ENCODE peak calls at places on chromosomes 2 and 18, in five cellular contexts. One of them, this sample, is unnamed.
A peak's percentile ranks its signal among the peaks of the same experiment; 100 is the strongest.

GRCh38 chr2:48504647-48505327 is 25.2 kb upstream of the STON1 start:
- DNase-seq in spleen: no peak
- DNase-seq in hippocampal formation: no peak
- DNase-seq in stimulated activated CD8-positive, alpha-beta memory T cell treated with anti-CD3 and anti-CD28 coated beads, Interleukin-4, amount 100 ng/mL, for 4 hours: no peak
- DNase-seq in effector CD4-positive, alpha-beta T cell: no peak
- DNase-seq in this sample: peak; percentile 85

GRCh38 chr2:45439788-45440773 is 171.0 kb downstream of the SRBD1 start:
- DNase-seq in effector CD4-positive, alpha-beta T cell: no peak
- DNase-seq in hippocampal formation: no peak
- DNase-seq in stimulated activated CD8-positive, alpha-beta memory T cell treated with anti-CD3 and anti-CD28 coated beads, Interleukin-4, amount 100 ng/mL, for 4 hours: no peak
- DNase-seq in spleen: no peak
- DNase-seq in this sample: peak; percentile 43

GRCh38 chr2:85862426-85862825 is 26.4 kb downstream of the ST3GAL5 start:
- DNase-seq in stimulated activated CD8-positive, alpha-beta memory T cell treated with anti-CD3 and anti-CD28 coated beads, Interleukin-4, amount 100 ng/mL, for 4 hours: no peak
- DNase-seq in hippocampal formation: no peak
- DNase-seq in spleen: no peak
- DNase-seq in effector CD4-positive, alpha-beta T cell: peak; percentile 37
- DNase-seq in this sample: no peak

GRCh38 chr2:160478660-160479059 is 14.9 kb downstream of the RBMS1 start:
- DNase-seq in spleen: no peak
- DNase-seq in effector CD4-positive, alpha-beta T cell: no peak
- DNase-seq in hippocampal formation: no peak
- DNase-seq in stimulated activated CD8-positive, alpha-beta memory T cell treated with anti-CD3 and anti-CD28 coated beads, Interleukin-4, amount 100 ng/mL, for 4 hours: no peak
- DNase-seq in this sample: no peak

GRCh38 chr2:138649571-138649970 is 130.6 kb downstream of the NXPH2 start:
- DNase-seq in stimulated activated CD8-positive, alpha-beta memory T cell treated with anti-CD3 and anti-CD28 coated beads, Interleukin-4, amount 100 ng/mL, for 4 hours: no peak
- DNase-seq in hippocampal formation: no peak
- DNase-seq in effector CD4-positive, alpha-beta T cell: no peak
- DNase-seq in spleen: no peak
- DNase-seq in this sample: no peak

GRCh38 chr2:164538250-164538866 is 82.9 kb downstream of the GRB14 start:
- DNase-seq in effector CD4-positive, alpha-beta T cell: no peak
- DNase-seq in hippocampal formation: peak; percentile 37
- DNase-seq in spleen: no peak
- DNase-seq in stimulated activated CD8-positive, alpha-beta memory T cell treated with anti-CD3 and anti-CD28 coated beads, Interleukin-4, amount 100 ng/mL, for 4 hours: no peak
- DNase-seq in this sample: peak; percentile 59

GRCh38 chr2:157792345-157793052 is 83.6 kb downstream of the ACVR1 start:
- DNase-seq in hippocampal formation: no peak
- DNase-seq in spleen: no peak
- DNase-seq in effector CD4-positive, alpha-beta T cell: no peak
- DNase-seq in stimulated activated CD8-positive, alpha-beta memory T cell treated with anti-CD3 and anti-CD28 coated beads, Interleukin-4, amount 100 ng/mL, for 4 hours: no peak
- DNase-seq in this sample: peak; percentile 68

GRCh38 chr2:121189656-121190381 is 95.2 kb downstream of the TFCP2L1 start:
- DNase-seq in spleen: peak; percentile 68
- DNase-seq in stimulated activated CD8-positive, alpha-beta memory T cell treated with anti-CD3 and anti-CD28 coated beads, Interleukin-4, amount 100 ng/mL, for 4 hours: no peak
- DNase-seq in effector CD4-positive, alpha-beta T cell: no peak
- DNase-seq in hippocampal formation: no peak
- DNase-seq in this sample: no peak

GRCh38 chr2:239290618-239291504 is 110.0 kb downstream of the HDAC4 start:
- DNase-seq in spleen: peak; percentile 73
- DNase-seq in effector CD4-positive, alpha-beta T cell: no peak
- DNase-seq in stimulated activated CD8-positive, alpha-beta memory T cell treated with anti-CD3 and anti-CD28 coated beads, Interleukin-4, amount 100 ng/mL, for 4 hours: no peak
- DNase-seq in hippocampal formation: peak; percentile 41
- DNase-seq in this sample: no peak

GRCh38 chr2:18479901-18480369 is 80.5 kb downstream of the RDH14 start:
- DNase-seq in stimulated activated CD8-positive, alpha-beta memory T cell treated with anti-CD3 and anti-CD28 coated beads, Interleukin-4, amount 100 ng/mL, for 4 hours: no peak
- DNase-seq in hippocampal formation: no peak
- DNase-seq in effector CD4-positive, alpha-beta T cell: no peak
- DNase-seq in spleen: no peak
- DNase-seq in this sample: peak; percentile 21

GRCh38 chr2:236826727-236827126 is 257.1 kb downstream of the ACKR3 start:
- DNase-seq in stimulated activated CD8-positive, alpha-beta memory T cell treated with anti-CD3 and anti-CD28 coated beads, Interleukin-4, amount 100 ng/mL, for 4 hours: no peak
- DNase-seq in hippocampal formation: no peak
- DNase-seq in effector CD4-positive, alpha-beta T cell: no peak
- DNase-seq in spleen: no peak
- DNase-seq in this sample: no peak

GRCh38 chr18:34773961-34774754 is 64.1 kb downstream of the DTNA start:
- DNase-seq in effector CD4-positive, alpha-beta T cell: no peak
- DNase-seq in hippocampal formation: peak; percentile 46
- DNase-seq in stimulated activated CD8-positive, alpha-beta memory T cell treated with anti-CD3 and anti-CD28 coated beads, Interleukin-4, amount 100 ng/mL, for 4 hours: no peak
- DNase-seq in spleen: no peak
- DNase-seq in this sample: peak; percentile 47

GRCh38 chr2:120738786-120739771 is 3.4 kb downstream of the GLI2 start:
- DNase-seq in spleen: peak; percentile 66
- DNase-seq in effector CD4-positive, alpha-beta T cell: no peak
- DNase-seq in stimulated activated CD8-positive, alpha-beta memory T cell treated with anti-CD3 and anti-CD28 coated beads, Interleukin-4, amount 100 ng/mL, for 4 hours: no peak
- DNase-seq in hippocampal formation: no peak
- DNase-seq in this sample: no peak

GRCh38 chr18:4286256-4286655 is 168.9 kb downstream of the DLGAP1 start:
- DNase-seq in stimulated activated CD8-positive, alpha-beta memory T cell treated with anti-CD3 and anti-CD28 coated beads, Interleukin-4, amount 100 ng/mL, for 4 hours: no peak
- DNase-seq in hippocampal formation: no peak
- DNase-seq in spleen: no peak
- DNase-seq in effector CD4-positive, alpha-beta T cell: no peak
- DNase-seq in this sample: no peak

GRCh38 chr2:241007880-241008710 is 9.7 kb downstream of the SNED1 start:
- DNase-seq in spleen: peak; percentile 69
- DNase-seq in effector CD4-positive, alpha-beta T cell: no peak
- DNase-seq in hippocampal formation: no peak
- DNase-seq in stimulated activated CD8-positive, alpha-beta memory T cell treated with anti-CD3 and anti-CD28 coated beads, Interleukin-4, amount 100 ng/mL, for 4 hours: no peak
- DNase-seq in this sample: no peak

GRCh38 chr2:7962191-7962590 is 719.7 kb upstream of the ID2 start:
- DNase-seq in stimulated activated CD8-positive, alpha-beta memory T cell treated with anti-CD3 and anti-CD28 coated beads, Interleukin-4, amount 100 ng/mL, for 4 hours: no peak
- DNase-seq in spleen: no peak
- DNase-seq in hippocampal formation: no peak
- DNase-seq in effector CD4-positive, alpha-beta T cell: no peak
- DNase-seq in this sample: no peak

GRCh38 chr18:71223487-71223886 is 934.6 kb downstream of the SOCS6 start:
- DNase-seq in hippocampal formation: no peak
- DNase-seq in stimulated activated CD8-positive, alpha-beta memory T cell treated with anti-CD3 and anti-CD28 coated beads, Interleukin-4, amount 100 ng/mL, for 4 hours: no peak
- DNase-seq in effector CD4-positive, alpha-beta T cell: no peak
- DNase-seq in spleen: no peak
- DNase-seq in this sample: peak; percentile 68

GRCh38 chr2:209441541-209441940 is 17.7 kb downstream of the MAP2 start:
- DNase-seq in stimulated activated CD8-positive, alpha-beta memory T cell treated with anti-CD3 and anti-CD28 coated beads, Interleukin-4, amount 100 ng/mL, for 4 hours: no peak
- DNase-seq in effector CD4-positive, alpha-beta T cell: no peak
- DNase-seq in spleen: no peak
- DNase-seq in hippocampal formation: peak; percentile 20
- DNase-seq in this sample: peak; percentile 63

GRCh38 chr2:178057179-178057578 is 15.4 kb downstream of the PDE11A start:
- DNase-seq in stimulated activated CD8-positive, alpha-beta memory T cell treated with anti-CD3 and anti-CD28 coated beads, Interleukin-4, amount 100 ng/mL, for 4 hours: no peak
- DNase-seq in spleen: no peak
- DNase-seq in effector CD4-positive, alpha-beta T cell: no peak
- DNase-seq in hippocampal formation: no peak
- DNase-seq in this sample: no peak

GRCh38 chr2:239966029-239966847 is 58.9 kb downstream of the NDUFA10 start:
- DNase-seq in spleen: peak; percentile 65
- DNase-seq in hippocampal formation: no peak
- DNase-seq in stimulated activated CD8-positive, alpha-beta memory T cell treated with anti-CD3 and anti-CD28 coated beads, Interleukin-4, amount 100 ng/mL, for 4 hours: no peak
- DNase-seq in effector CD4-positive, alpha-beta T cell: no peak
- DNase-seq in this sample: no peak

GRCh38 chr2:216492951-216493685 is 5.5 kb upstream of the RPL37A start:
- DNase-seq in effector CD4-positive, alpha-beta T cell: no peak
- DNase-seq in stimulated activated CD8-positive, alpha-beta memory T cell treated with anti-CD3 and anti-CD28 coated beads, Interleukin-4, amount 100 ng/mL, for 4 hours: no peak
- DNase-seq in hippocampal formation: no peak
- DNase-seq in spleen: no peak
- DNase-seq in this sample: peak; percentile 86

GRCh38 chr2:223418800-223419199 is 183.4 kb downstream of the SCG2 start:
- DNase-seq in stimulated activated CD8-positive, alpha-beta memory T cell treated with anti-CD3 and anti-CD28 coated beads, Interleukin-4, amount 100 ng/mL, for 4 hours: no peak
- DNase-seq in spleen: no peak
- DNase-seq in effector CD4-positive, alpha-beta T cell: no peak
- DNase-seq in hippocampal formation: no peak
- DNase-seq in this sample: no peak

GRCh38 chr18:62281684-62282083 is 43.4 kb upstream of the TNFRSF11A start:
- DNase-seq in effector CD4-positive, alpha-beta T cell: no peak
- DNase-seq in spleen: no peak
- DNase-seq in hippocampal formation: no peak
- DNase-seq in stimulated activated CD8-positive, alpha-beta memory T cell treated with anti-CD3 and anti-CD28 coated beads, Interleukin-4, amount 100 ng/mL, for 4 hours: no peak
- DNase-seq in this sample: peak; percentile 81

GRCh38 chr2:156779416-156780117 is 343.4 kb downstream of the GPD2 start:
- DNase-seq in effector CD4-positive, alpha-beta T cell: no peak
- DNase-seq in hippocampal formation: no peak
- DNase-seq in stimulated activated CD8-positive, alpha-beta memory T cell treated with anti-CD3 and anti-CD28 coated beads, Interleukin-4, amount 100 ng/mL, for 4 hours: no peak
- DNase-seq in spleen: no peak
- DNase-seq in this sample: no peak

GRCh38 chr2:230131366-230131765 is 62.6 kb upstream of the SLC16A14 start:
- DNase-seq in stimulated activated CD8-positive, alpha-beta memory T cell treated with anti-CD3 and anti-CD28 coated beads, Interleukin-4, amount 100 ng/mL, for 4 hours: no peak
- DNase-seq in effector CD4-positive, alpha-beta T cell: no peak
- DNase-seq in hippocampal formation: no peak
- DNase-seq in spleen: no peak
- DNase-seq in this sample: no peak

GRCh38 chr2:152453129-152453642 is 118.2 kb downstream of the FMNL2 start:
- DNase-seq in hippocampal formation: peak; percentile 92
- DNase-seq in effector CD4-positive, alpha-beta T cell: no peak
- DNase-seq in stimulated activated CD8-positive, alpha-beta memory T cell treated with anti-CD3 and anti-CD28 coated beads, Interleukin-4, amount 100 ng/mL, for 4 hours: no peak
- DNase-seq in spleen: no peak
- DNase-seq in this sample: no peak

GRCh38 chr2:203636896-203637818 is 69.3 kb upstream of the CD28 start:
- DNase-seq in effector CD4-positive, alpha-beta T cell: no peak
- DNase-seq in stimulated activated CD8-positive, alpha-beta memory T cell treated with anti-CD3 and anti-CD28 coated beads, Interleukin-4, amount 100 ng/mL, for 4 hours: no peak
- DNase-seq in spleen: no peak
- DNase-seq in hippocampal formation: no peak
- DNase-seq in this sample: peak; percentile 45

GRCh38 chr18:35588995-35589394 is 7.5 kb downstream of the GALNT1 start:
- DNase-seq in spleen: no peak
- DNase-seq in effector CD4-positive, alpha-beta T cell: peak; percentile 29
- DNase-seq in stimulated activated CD8-positive, alpha-beta memory T cell treated with anti-CD3 and anti-CD28 coated beads, Interleukin-4, amount 100 ng/mL, for 4 hours: no peak
- DNase-seq in hippocampal formation: no peak
- DNase-seq in this sample: no peak

GRCh38 chr18:57060814-57061213 is 86.1 kb upstream of the BOD1L2 start:
- DNase-seq in spleen: no peak
- DNase-seq in stimulated activated CD8-positive, alpha-beta memory T cell treated with anti-CD3 and anti-CD28 coated beads, Interleukin-4, amount 100 ng/mL, for 4 hours: no peak
- DNase-seq in effector CD4-positive, alpha-beta T cell: no peak
- DNase-seq in hippocampal formation: no peak
- DNase-seq in this sample: no peak

GRCh38 chr18:69946608-69947155 is 991 bp downstream of the CD226 start:
- DNase-seq in stimulated activated CD8-positive, alpha-beta memory T cell treated with anti-CD3 and anti-CD28 coated beads, Interleukin-4, amount 100 ng/mL, for 4 hours: no peak
- DNase-seq in effector CD4-positive, alpha-beta T cell: no peak
- DNase-seq in hippocampal formation: no peak
- DNase-seq in spleen: no peak
- DNase-seq in this sample: no peak

GRCh38 chr2:104163611-104164157 is 690.2 kb upstream of the POU3F3 start:
- DNase-seq in spleen: no peak
- DNase-seq in effector CD4-positive, alpha-beta T cell: no peak
- DNase-seq in hippocampal formation: no peak
- DNase-seq in stimulated activated CD8-positive, alpha-beta memory T cell treated with anti-CD3 and anti-CD28 coated beads, Interleukin-4, amount 100 ng/mL, for 4 hours: no peak
- DNase-seq in this sample: no peak

GRCh38 chr2:46010925-46011490 is 286.2 kb upstream of the EPAS1 start:
- DNase-seq in spleen: no peak
- DNase-seq in stimulated activated CD8-positive, alpha-beta memory T cell treated with anti-CD3 and anti-CD28 coated beads, Interleukin-4, amount 100 ng/mL, for 4 hours: no peak
- DNase-seq in effector CD4-positive, alpha-beta T cell: no peak
- DNase-seq in hippocampal formation: peak; percentile 57
- DNase-seq in this sample: peak; percentile 81

GRCh38 chr18:46393230-46393629 is 263.8 kb downstream of the LOXHD1 start:
- DNase-seq in effector CD4-positive, alpha-beta T cell: no peak
- DNase-seq in spleen: no peak
- DNase-seq in stimulated activated CD8-positive, alpha-beta memory T cell treated with anti-CD3 and anti-CD28 coated beads, Interleukin-4, amount 100 ng/mL, for 4 hours: no peak
- DNase-seq in hippocampal formation: no peak
- DNase-seq in this sample: no peak

GRCh38 chr18:79396431-79397287 is 929 bp downstream of the NFATC1 start:
- DNase-seq in hippocampal formation: no peak
- DNase-seq in effector CD4-positive, alpha-beta T cell: no peak
- DNase-seq in spleen: peak; percentile 92
- DNase-seq in stimulated activated CD8-positive, alpha-beta memory T cell treated with anti-CD3 and anti-CD28 coated beads, Interleukin-4, amount 100 ng/mL, for 4 hours: no peak
- DNase-seq in this sample: peak; percentile 50

GRCh38 chr2:239222346-239223028 is 178.3 kb downstream of the HDAC4 start:
- DNase-seq in stimulated activated CD8-positive, alpha-beta memory T cell treated with anti-CD3 and anti-CD28 coated beads, Interleukin-4, amount 100 ng/mL, for 4 hours: no peak
- DNase-seq in hippocampal formation: no peak
- DNase-seq in effector CD4-positive, alpha-beta T cell: no peak
- DNase-seq in spleen: no peak
- DNase-seq in this sample: peak; percentile 78

This sample was measured in fibroblast of pulmonary artery.